ENCODE peak calls at places on chromosome 9, in eight cellular contexts. D, S, P, R, U, O, L and C are unnamed samples.
A peak's percentile ranks its signal among the peaks of the same experiment; 100 is the strongest.

GRCh38 chr9:71783120-71783523 is 14.8 kb upstream of the CEMIP2 start:
- DNase-seq in R (no peak), P (no peak), O (no peak), L (no peak), D (no peak), S (peak; percentile 88), U (no peak), C (peak; percentile 54)

GRCh38 chr9:893843-894420 is 52.4 kb downstream of the DMRT1 start:
- DNase-seq in D (peak; percentile 55), L (no peak), R (no peak), P (peak; percentile 81), U (peak; percentile 42), O (peak; percentile 69), S (peak; percentile 54), C (peak; percentile 63)

GRCh38 chr9:131008909-131009618 is at the start of gene LAMC3:
- DNase-seq in D (no peak), L (no peak), S (no peak), R (no peak), U (no peak), O (peak; percentile 12), P (peak; percentile 78), C (peak; percentile 36)

GRCh38 chr9:72960446-72960845 is 7.6 kb upstream of the ALDH1A1 start:
- DNase-seq in U (no peak), S (peak; percentile 77), O (peak; percentile 34), R (no peak), D (no peak), P (no peak), L (no peak), C (no peak)

GRCh38 chr9:82299870-82300269 is 311.3 kb downstream of the SPATA31D1 start:
- DNase-seq in U (no peak), R (no peak), O (no peak), P (no peak), D (no peak), S (no peak), L (no peak), C (no peak)

GRCh38 chr9:69452110-69452780 is 127.2 kb downstream of the ENTREP1 start:
- DNase-seq in R (no peak), S (no peak), U (no peak), P (no peak), D (no peak), L (no peak), O (no peak), C (no peak)

GRCh38 chr9:38284768-38285080 is 107.8 kb upstream of the ALDH1B1 start:
- DNase-seq in O (no peak), S (no peak), P (peak; percentile 63), U (no peak), D (no peak), L (no peak), R (no peak), C (no peak)

GRCh38 chr9:69898714-69899209 is 78.1 kb downstream of the CFAP95 start:
- DNase-seq in R (no peak), O (peak; percentile 64), D (no peak), L (no peak), U (no peak), P (no peak), S (peak; percentile 89), C (no peak)

GRCh38 chr9:4661165-4662095 is 664 bp upstream of the PLPP6 start:
- DNase-seq in L (no peak), D (no peak), R (no peak), P (no peak), O (peak; percentile 83), S (peak; percentile 20), U (no peak), C (no peak)

GRCh38 chr9:113638916-113639315 is 175.4 kb downstream of the RGS3 start:
- DNase-seq in O (no peak), D (no peak), S (no peak), L (no peak), U (no peak), R (no peak), P (no peak), C (no peak)

GRCh38 chr9:97773723-97774122 is 76.6 kb upstream of the XPA start:
- DNase-seq in P (no peak), R (no peak), L (no peak), S (no peak), D (no peak), U (peak; percentile 34), O (peak; percentile 55), C (peak; percentile 94)

GRCh38 chr9:108271646-108272349 is 584.0 kb downstream of the ACTL7B start:
- DNase-seq in L (no peak), U (peak; percentile 22), P (peak; percentile 61), R (no peak), O (peak; percentile 72), D (no peak), S (peak; percentile 82), C (no peak)

GRCh38 chr9:76302947-76303550 is 91.2 kb downstream of the RFK start:
- DNase-seq in D (no peak), L (no peak), R (no peak), O (peak; percentile 77), P (peak; percentile 82), U (no peak), S (peak; percentile 26), C (no peak)

GRCh38 chr9:114033397-114034103 is 44.5 kb downstream of the AMBP start:
- DNase-seq in P (peak; percentile 71), R (no peak), L (no peak), O (peak; percentile 32), S (no peak), D (peak; percentile 27), U (no peak), C (peak; percentile 79)

GRCh38 chr9:22206833-22207232 is 197.7 kb upstream of the CDKN2B start:
- DNase-seq in L (no peak), O (no peak), R (no peak), U (no peak), P (no peak), S (no peak), D (no peak), C (no peak)

GRCh38 chr9:125238127-125238914 is 2.8 kb downstream of the HSPA5 start:
- DNase-seq in U (no peak), O (no peak), S (no peak), L (no peak), R (no peak), D (no peak), P (no peak), C (no peak)

GRCh38 chr9:121607434-121608248 is 43.8 kb upstream of the DAB2IP start:
- DNase-seq in R (no peak), P (no peak), U (no peak), O (peak; percentile 41), L (no peak), D (no peak), S (no peak), C (peak; percentile 73)

GRCh38 chr9:1910269-1910811 is 104.8 kb upstream of the SMARCA2 start:
- DNase-seq in S (no peak), L (no peak), D (no peak), U (no peak), R (no peak), O (no peak), P (peak; percentile 30), C (no peak)

GRCh38 chr9:100108572-100108971 is 9.5 kb downstream of the INVS start:
- DNase-seq in S (no peak), R (no peak), U (no peak), O (peak; percentile 17), L (no peak), P (no peak), D (no peak), C (no peak)

DNA sequence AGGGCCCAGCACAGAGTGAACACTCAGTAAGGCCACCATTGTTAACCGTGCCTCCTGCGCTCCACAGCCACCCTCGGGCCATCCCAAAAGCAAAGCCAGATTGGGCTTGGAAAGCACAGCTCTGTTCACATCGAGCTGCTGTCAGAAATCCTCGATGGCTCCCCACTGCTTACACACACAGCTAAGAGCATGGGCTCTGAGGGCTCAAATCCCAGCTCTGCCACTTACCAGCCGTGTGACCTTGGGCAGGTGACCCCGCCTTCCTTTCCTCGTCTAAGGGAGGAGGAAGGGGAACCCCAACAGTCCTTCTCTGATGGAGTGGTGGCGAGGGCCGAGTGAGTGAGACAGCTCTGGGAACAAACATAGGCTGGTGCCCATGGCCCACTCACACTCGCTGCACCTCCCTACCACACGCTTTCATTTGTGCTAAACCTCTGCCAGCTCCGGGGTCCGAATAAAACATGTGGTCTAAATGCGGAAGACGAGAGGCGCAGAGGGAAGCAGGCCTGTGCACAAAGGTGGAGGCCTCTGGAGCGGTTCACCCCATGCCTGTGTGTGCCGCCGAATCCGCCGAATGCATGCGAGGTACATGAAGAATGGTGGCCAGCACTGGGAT is 139.3 kb downstream of the PAX5 start:
- DNase-seq in U (no peak), O (no peak), D (no peak), S (no peak), L (no peak), P (no peak), R (no peak), C (no peak)
- H3K27ac ChIP-seq in U (no peak overlapping the region), O (no peak overlapping the region), D (no peak overlapping the region), S (no peak overlapping the region), L (no peak overlapping the region), P (no peak overlapping the region), R (no peak overlapping the region), C (no peak overlapping the region)

DNA sequence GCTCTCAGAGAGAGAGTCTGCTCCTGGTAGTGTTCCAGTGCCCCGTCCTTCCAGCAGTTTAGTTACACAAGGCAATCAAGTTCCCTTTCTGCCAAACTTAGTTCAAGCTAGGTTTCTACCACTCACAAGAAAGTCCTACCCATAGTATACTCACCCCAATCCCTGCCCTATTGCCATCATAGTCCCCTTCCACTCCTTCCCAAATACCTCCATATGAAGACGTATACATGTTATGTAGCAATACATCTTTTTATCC is 65.4 kb downstream of the CDK5RAP2 start:
- DNase-seq in O (no peak), L (no peak), U (no peak), D (no peak), R (no peak), S (no peak), P (no peak), C (no peak)
- H3K27ac ChIP-seq in O (no peak overlapping the region), L (no peak overlapping the region), U (no peak overlapping the region), D (no peak overlapping the region), R (no peak overlapping the region), S (no peak overlapping the region), P (no peak overlapping the region), C (no peak overlapping the region)

GRCh38 chr9:34373749-34374148 is 2.9 kb downstream of the MYORG start:
- DNase-seq in O (no peak), D (no peak), P (no peak), L (no peak), U (no peak), S (no peak), R (no peak), C (no peak)
- H3K27ac ChIP-seq in O (no peak overlapping the region), D (no peak overlapping the region), P (no peak overlapping the region), L (no peak overlapping the region), U (no peak overlapping the region), S (no peak overlapping the region), R (no peak overlapping the region), C (no peak overlapping the region)

GRCh38 chr9:129497837-129498450 is 123.0 kb downstream of the C9orf50 start:
- DNase-seq in O (no peak), S (no peak), R (no peak), L (no peak), U (peak; percentile 56), P (no peak), D (no peak), C (peak; percentile 71)

GRCh38 chr9:129495422-129496186 is 125.3 kb downstream of the C9orf50 start:
- DNase-seq in O (peak; percentile 92), L (peak; percentile 40), S (peak; percentile 63), R (peak; percentile 96), P (peak; percentile 97), D (peak; percentile 85), U (peak; percentile 98), C (peak; percentile 96)

GRCh38 chr9:129496187-129497063 is 124.5 kb downstream of the C9orf50 start:
- DNase-seq in D (peak; percentile 72), L (no peak), R (peak; percentile 98), P (peak; percentile 98), U (peak; percentile 98), S (peak; percentile 78), O (peak; percentile 98), C (peak; percentile 98)

GRCh38 chr9:129498451-129499376 is 122.2 kb downstream of the C9orf50 start:
- DNase-seq in P (no peak), R (no peak), S (no peak), O (no peak), L (no peak), D (no peak), U (peak; percentile 51), C (peak; percentile 61)

GRCh38 chr9:129497064-129497836 is 123.7 kb downstream of the C9orf50 start:
- DNase-seq in D (no peak), O (no peak), R (no peak), P (peak; percentile 89), L (no peak), U (peak; percentile 66), S (no peak), C (peak; percentile 84)
- H3K27ac ChIP-seq in D (no peak overlapping the region), O (peak overlapping the region; percentile 89), R (peak overlapping the region; percentile 100), P (peak overlapping the region; percentile 84), L (peak overlapping the region; percentile 95), U (peak overlapping the region; percentile 100), S (no peak overlapping the region), C (peak overlapping the region; percentile 95)